ENCODE peak calls at places on chromosomes 7 and 10, in five cellular contexts. One of them, this sample, is unnamed.

GRCh38 chr7:143929224-143929920 is 5.7 kb upstream of the OR2F2 start:
- DNase-seq in GM12891: no peak
- DNase-seq in HL-60: no peak
- DNase-seq in GM12878: no peak
- DNase-seq in H1: no peak
- DNase-seq in this sample: no peak

GRCh38 chr10:73940634-73941221 is 29.8 kb downstream of the PLAU start:
- DNase-seq in GM12891: peak
- DNase-seq in HL-60: no peak
- DNase-seq in GM12878: no peak
- DNase-seq in H1: peak
- DNase-seq in this sample: peak

GRCh38 chr7:81484266-81484665 is 285.6 kb downstream of the HGF start:
- DNase-seq in GM12891: no peak
- DNase-seq in HL-60: no peak
- DNase-seq in GM12878: no peak
- DNase-seq in H1: no peak
- DNase-seq in this sample: no peak

GRCh38 chr7:80724249-80724871 is 85.9 kb downstream of the CD36 start:
- DNase-seq in GM12891: no peak
- DNase-seq in HL-60: no peak
- DNase-seq in GM12878: no peak
- DNase-seq in H1: no peak
- DNase-seq in this sample: no peak

GRCh38 chr7:120996983-120997334 is 8.4 kb downstream of the CPED1 start:
- DNase-seq in GM12891: no peak
- DNase-seq in HL-60: no peak
- DNase-seq in GM12878: no peak
- DNase-seq in H1: no peak
- DNase-seq in this sample: no peak

GRCh38 chr10:95660283-95660682 is 3.8 kb upstream of the ALDH18A1 start:
- DNase-seq in GM12891: no peak
- DNase-seq in HL-60: no peak
- DNase-seq in GM12878: no peak
- DNase-seq in H1: no peak
- DNase-seq in this sample: peak

GRCh38 chr7:155456772-155457543 is 971 bp upstream of the EN2 start:
- DNase-seq in GM12891: no peak
- DNase-seq in HL-60: peak
- DNase-seq in GM12878: no peak
- DNase-seq in H1: peak
- DNase-seq in this sample: no peak

GRCh38 chr10:117165557-117166419 is 27.7 kb upstream of the VAX1 start:
- DNase-seq in GM12891: no peak
- DNase-seq in HL-60: no peak
- DNase-seq in GM12878: no peak
- DNase-seq in H1: peak
- DNase-seq in this sample: no peak

DNA sequence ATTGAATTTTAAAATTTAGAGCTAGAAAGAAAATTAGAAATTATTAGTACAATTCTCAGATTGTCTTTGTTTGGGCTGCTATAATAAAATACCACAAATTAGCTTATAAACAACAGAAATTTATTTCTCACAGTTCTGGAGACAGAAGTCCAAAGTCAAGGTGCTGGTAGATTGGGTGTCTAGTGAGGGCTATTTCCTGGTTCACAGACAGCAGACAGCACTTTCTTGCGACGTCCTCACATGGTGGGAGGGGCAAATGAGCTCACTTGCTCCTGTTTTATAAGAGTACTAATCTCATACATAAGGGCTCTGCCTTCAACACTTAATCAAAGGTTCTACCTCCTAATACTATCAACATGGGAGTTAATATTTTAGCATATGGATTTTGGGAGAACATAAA is 134.1 kb downstream of the MDFIC start:
- DNase-seq in GM12891: no peak
- DNase-seq in HL-60: no peak
- DNase-seq in GM12878: no peak
- DNase-seq in H1: no peak
- DNase-seq in this sample: no peak
- TF ChIP-seq POLR2AphosphoS5 in GM12891: no peak
- TF ChIP-seq POLR2AphosphoS5 in HL-60: no peak
- TF ChIP-seq POLR2AphosphoS5 in GM12878: no peak
- TF ChIP-seq POLR2AphosphoS5 in H1: no peak
- TF ChIP-seq POLR2AphosphoS5 in this sample: no peak

GRCh38 chr7:158321936-158322615 is 265.5 kb downstream of the PTPRN2 start:
- DNase-seq in GM12891: no peak
- DNase-seq in HL-60: no peak
- DNase-seq in GM12878: no peak
- DNase-seq in H1: peak
- DNase-seq in this sample: no peak

GRCh38 chr7:158324397-158325360 is 262.9 kb downstream of the PTPRN2 start:
- DNase-seq in GM12891: no peak
- DNase-seq in HL-60: no peak
- DNase-seq in GM12878: no peak
- DNase-seq in H1: peak
- DNase-seq in this sample: no peak

GRCh38 chr7:158321056-158321700 is 266.4 kb downstream of the PTPRN2 start:
- DNase-seq in GM12891: no peak
- DNase-seq in HL-60: no peak
- DNase-seq in GM12878: no peak
- DNase-seq in H1: peak
- DNase-seq in this sample: no peak

GRCh38 chr7:158323741-158324396 is 263.8 kb downstream of the PTPRN2 start:
- DNase-seq in GM12891: no peak
- DNase-seq in HL-60: no peak
- DNase-seq in GM12878: no peak
- DNase-seq in H1: peak
- DNase-seq in this sample: no peak

GRCh38 chr7:158322616-158323530 is 264.8 kb downstream of the PTPRN2 start:
- DNase-seq in GM12891: no peak
- DNase-seq in HL-60: no peak
- DNase-seq in GM12878: no peak
- DNase-seq in H1: peak
- DNase-seq in this sample: no peak
- TF ChIP-seq POLR2AphosphoS5 in GM12891: no peak
- TF ChIP-seq POLR2AphosphoS5 in HL-60: no peak
- TF ChIP-seq POLR2AphosphoS5 in GM12878: no peak
- TF ChIP-seq POLR2AphosphoS5 in H1: no peak
- TF ChIP-seq POLR2AphosphoS5 in this sample: no peak

GRCh38 chr7:130473289-130473688 is 18.6 kb upstream of the MEST start:
- DNase-seq in GM12891: no peak
- DNase-seq in HL-60: no peak
- DNase-seq in GM12878: no peak
- DNase-seq in H1: no peak
- DNase-seq in this sample: no peak

GRCh38 chr7:130476287-130477001 is 15.4 kb upstream of the MEST start:
- DNase-seq in GM12891: no peak
- DNase-seq in HL-60: no peak
- DNase-seq in GM12878: peak
- DNase-seq in H1: no peak
- DNase-seq in this sample: no peak

GRCh38 chr7:130468612-130469011 is 23.3 kb upstream of the MEST start:
- DNase-seq in GM12891: no peak
- DNase-seq in HL-60: no peak
- DNase-seq in GM12878: no peak
- DNase-seq in H1: no peak
- DNase-seq in this sample: no peak

GRCh38 chr7:130471974-130472373 is 19.9 kb upstream of the MEST start:
- DNase-seq in GM12891: no peak
- DNase-seq in HL-60: no peak
- DNase-seq in GM12878: no peak
- DNase-seq in H1: no peak
- DNase-seq in this sample: no peak

GRCh38 chr7:130473877-130474276 is 18.0 kb upstream of the MEST start:
- DNase-seq in GM12891: no peak
- DNase-seq in HL-60: no peak
- DNase-seq in GM12878: no peak
- DNase-seq in H1: no peak
- DNase-seq in this sample: no peak
- TF ChIP-seq POLR2AphosphoS5 in GM12891: no peak
- TF ChIP-seq POLR2AphosphoS5 in HL-60: no peak
- TF ChIP-seq POLR2AphosphoS5 in GM12878: no peak
- TF ChIP-seq POLR2AphosphoS5 in H1: no peak
- TF ChIP-seq POLR2AphosphoS5 in this sample: no peak

DNA sequence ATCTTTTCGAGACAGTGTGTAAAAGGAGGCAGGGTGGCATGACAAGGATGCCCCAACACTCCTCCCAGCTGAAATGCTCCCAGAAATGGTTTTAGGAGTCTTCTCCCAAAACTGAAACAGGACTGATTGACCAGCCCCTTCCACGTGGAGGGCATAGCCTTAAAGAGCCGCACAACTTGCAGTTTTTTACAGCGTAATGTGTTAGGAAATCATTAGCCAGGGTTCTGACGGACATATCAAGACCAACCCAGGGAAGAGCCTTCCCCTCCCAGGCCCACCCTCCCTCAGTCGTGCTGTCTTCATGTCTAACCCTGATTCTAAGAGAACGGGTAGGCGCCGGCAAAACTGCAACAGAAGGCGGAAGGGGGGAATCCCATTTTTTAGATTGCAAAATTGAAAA is 224.5 kb downstream of the TNS3 start:
- DNase-seq in GM12891: no peak
- DNase-seq in HL-60: no peak
- DNase-seq in GM12878: no peak
- DNase-seq in H1: no peak
- DNase-seq in this sample: no peak
- TF ChIP-seq POLR2AphosphoS5 in GM12891: no peak
- TF ChIP-seq POLR2AphosphoS5 in HL-60: no peak
- TF ChIP-seq POLR2AphosphoS5 in GM12878: no peak
- TF ChIP-seq POLR2AphosphoS5 in H1: no peak
- TF ChIP-seq POLR2AphosphoS5 in this sample: no peak

DNA sequence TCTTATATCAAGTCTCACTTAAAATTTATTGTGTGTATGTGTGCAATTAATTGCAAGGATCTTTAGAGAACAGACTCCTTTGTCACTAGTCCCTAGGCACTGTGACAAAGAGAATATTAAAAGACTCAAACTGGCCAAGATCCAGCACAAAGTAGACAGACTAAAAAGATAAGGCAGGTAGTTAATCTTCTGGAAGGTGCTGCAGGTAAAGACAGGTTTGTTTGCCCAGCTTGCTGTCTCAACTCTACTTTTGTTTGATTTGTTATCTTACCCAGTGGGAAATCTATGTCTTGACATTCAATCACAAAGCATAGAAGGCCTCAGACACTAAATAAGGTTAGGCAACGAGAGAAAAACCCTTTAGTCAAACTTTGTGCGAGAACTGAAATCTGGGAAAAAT is 807.9 kb upstream of the LRRN3 start:
- DNase-seq in GM12891: no peak
- DNase-seq in HL-60: no peak
- DNase-seq in GM12878: no peak
- DNase-seq in H1: no peak
- DNase-seq in this sample: no peak
- TF ChIP-seq POLR2AphosphoS5 in GM12891: no peak
- TF ChIP-seq POLR2AphosphoS5 in HL-60: no peak
- TF ChIP-seq POLR2AphosphoS5 in GM12878: no peak
- TF ChIP-seq POLR2AphosphoS5 in H1: no peak
- TF ChIP-seq POLR2AphosphoS5 in this sample: no peak

GRCh38 chr10:71963756-71964668 is at the start of gene CHST3:
- DNase-seq in GM12891: peak
- DNase-seq in HL-60: no peak
- DNase-seq in GM12878: no peak
- DNase-seq in H1: peak
- DNase-seq in this sample: no peak
- TF ChIP-seq POLR2AphosphoS5 in GM12891: no peak
- TF ChIP-seq POLR2AphosphoS5 in HL-60: no peak
- TF ChIP-seq POLR2AphosphoS5 in GM12878: no peak
- TF ChIP-seq POLR2AphosphoS5 in H1: no peak
- TF ChIP-seq POLR2AphosphoS5 in this sample: peak

DNA sequence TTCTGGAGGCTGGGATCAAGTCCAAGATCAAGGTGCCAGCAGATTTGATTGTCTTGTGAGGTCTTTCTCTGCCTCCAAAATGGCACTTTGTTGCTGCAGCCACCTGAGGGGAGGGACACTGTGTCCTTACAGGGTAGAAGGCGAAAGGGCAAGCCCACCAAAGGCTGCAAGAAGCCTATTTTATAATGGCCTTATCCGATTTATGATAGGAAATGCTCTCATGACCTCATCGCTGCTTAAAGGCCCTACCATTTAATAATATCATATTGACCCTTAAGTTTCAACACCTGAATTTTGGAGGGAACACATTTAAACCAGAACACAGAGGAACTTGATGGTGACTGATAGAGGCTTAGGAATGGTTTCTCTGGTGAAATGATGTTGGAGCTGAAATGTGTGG is 296.5 kb downstream of the TWIST1 start:
- DNase-seq in GM12891: no peak
- DNase-seq in HL-60: no peak
- DNase-seq in GM12878: no peak
- DNase-seq in H1: no peak
- DNase-seq in this sample: no peak
- TF ChIP-seq POLR2AphosphoS5 in GM12891: no peak
- TF ChIP-seq POLR2AphosphoS5 in HL-60: no peak
- TF ChIP-seq POLR2AphosphoS5 in GM12878: no peak
- TF ChIP-seq POLR2AphosphoS5 in H1: no peak
- TF ChIP-seq POLR2AphosphoS5 in this sample: no peak

DNA sequence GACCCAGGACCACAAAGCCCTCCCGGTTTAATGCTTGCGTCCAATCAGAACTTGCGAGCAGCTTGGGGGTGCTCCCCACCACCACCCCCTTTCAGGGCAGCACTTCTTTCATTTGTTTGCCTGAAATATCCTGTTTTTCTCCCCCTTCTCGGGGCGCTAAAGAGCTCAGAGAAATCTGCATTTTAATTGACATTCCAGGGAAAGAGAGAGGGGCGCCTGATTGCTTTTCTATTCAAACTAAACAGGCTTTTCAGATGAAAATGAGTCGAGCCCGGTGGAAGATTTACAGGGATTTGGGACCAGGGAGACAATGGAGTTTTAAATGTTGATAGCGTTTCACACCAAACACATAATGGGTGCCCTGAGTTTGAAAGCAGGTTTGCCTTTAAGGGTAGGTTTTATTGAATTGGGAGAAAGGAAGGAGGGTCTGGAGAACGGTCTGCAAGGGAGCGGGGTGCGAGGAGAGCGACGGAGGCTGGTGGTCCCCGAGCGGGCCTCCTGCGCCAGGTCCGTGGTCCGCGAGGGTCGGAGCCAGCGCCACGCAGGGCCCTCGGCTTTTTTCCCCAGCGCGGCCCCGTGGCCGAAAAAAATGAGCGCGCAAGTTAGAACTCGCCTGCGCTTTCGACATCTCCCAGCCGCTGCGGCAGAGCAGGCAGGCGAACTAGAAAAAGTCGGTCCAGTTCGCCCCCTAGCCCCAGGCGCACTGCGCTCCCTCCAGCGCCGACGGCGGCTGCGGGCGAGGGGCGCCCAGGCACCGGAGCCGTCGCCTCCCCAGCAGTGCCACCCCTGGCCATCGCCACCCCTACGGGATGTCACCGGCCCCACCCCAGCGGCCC is 1.4 kb downstream of the FGFR2 start:
- DNase-seq in GM12891: no peak
- DNase-seq in HL-60: no peak
- DNase-seq in GM12878: no peak
- DNase-seq in H1: peak
- DNase-seq in this sample: no peak
- TF ChIP-seq POLR2AphosphoS5 in GM12891: no peak
- TF ChIP-seq POLR2AphosphoS5 in HL-60: no peak
- TF ChIP-seq POLR2AphosphoS5 in GM12878: no peak
- TF ChIP-seq POLR2AphosphoS5 in H1: peak
- TF ChIP-seq POLR2AphosphoS5 in this sample: peak

This sample was measured in esophagus muscularis mucosa.